ENCODE peak calls at places on chromosomes 2 and 18, in four cellular contexts. C is H1, F is IMR-90, H is mesenchymal stem cell. E is an unnamed sample.

GRCh38 chr2:191026377-191026776 is 12.4 kb upstream of the STAT1 start:
- DNase-seq in H (no peak), F (no peak), C (no peak), E (no peak)

GRCh38 chr2:120538691-120539420 is 192.9 kb downstream of the INHBB start:
- DNase-seq in F (no peak), C (no peak), H (no peak), E (no peak)

GRCh38 chr2:200054681-200055468 is 99.5 kb downstream of the MAIP1 start:
- DNase-seq in H (no peak), F (no peak), C (peak; percentile 59), E (peak; percentile 29)

GRCh38 chr18:8706545-8706980 is 1.2 kb downstream of the MTCL1 start:
- DNase-seq in H (no peak), F (peak; percentile 16), C (no peak), E (no peak)

GRCh38 chr2:84748339-84748738 is 132.5 kb downstream of the TRABD2A start:
- DNase-seq in F (no peak), C (no peak), H (no peak), E (no peak)

GRCh38 chr2:140178224-140178623 is 1398.0 kb upstream of the NXPH2 start:
- DNase-seq in H (no peak), C (no peak), F (no peak), E (no peak)

GRCh38 chr2:216918088-216918680 is 58.3 kb upstream of the TNP1 start:
- DNase-seq in C (no peak), F (peak; percentile 90), H (peak; percentile 41), E (no peak)

GRCh38 chr2:150639917-150640538 is 152.6 kb upstream of the RND3 start:
- DNase-seq in C (no peak), H (peak; percentile 49), F (peak; percentile 10), E (no peak)

GRCh38 chr2:134231965-134232340 is 21.9 kb upstream of the MGAT5 start:
- DNase-seq in H (peak; percentile 74), F (peak; percentile 83), C (no peak), E (no peak)

GRCh38 chr18:23059541-23060465 is 75.5 kb upstream of the CABLES1 start:
- DNase-seq in F (peak; percentile 26), H (no peak), C (no peak), E (no peak)

GRCh38 chr2:198100323-198100722 is 295.9 kb downstream of the PLCL1 start:
- DNase-seq in F (peak; percentile 6), H (no peak), C (no peak), E (no peak)

GRCh38 chr2:127637725-127638252 is 8.2 kb upstream of the GPR17 start:
- DNase-seq in C (peak; percentile 61), H (peak; percentile 82), F (peak; percentile 77), E (no peak)

GRCh38 chr2:136006658-136007057 is 21.2 kb upstream of the DARS1 start:
- DNase-seq in F (peak; percentile 43), H (peak; percentile 26), C (no peak), E (no peak)

GRCh38 chr18:23115683-23116096 is 19.6 kb upstream of the CABLES1 start:
- DNase-seq in C (no peak), H (peak; percentile 100), F (peak; percentile 100), E (no peak)

GRCh38 chr2:20282916-20283592 is 58.1 kb upstream of the SDC1 start:
- DNase-seq in H (no peak), C (no peak), F (peak; percentile 33), E (no peak)

GRCh38 chr2:151051584-151052220 is 210.0 kb downstream of the RBM43 start:
- DNase-seq in C (no peak), H (peak; percentile 67), F (peak; percentile 67), E (peak; percentile 23)

GRCh38 chr18:8329186-8329771 is 280.0 kb upstream of the RAB12 start:
- DNase-seq in H (peak; percentile 48), F (peak; percentile 86), C (no peak), E (no peak)

GRCh38 chr18:51266736-51267135 is 69.3 kb upstream of the MEX3C start:
- DNase-seq in F (no peak), H (peak; percentile 60), C (no peak), E (no peak)

GRCh38 chr2:174781996-174782395 is 17.7 kb upstream of the CHRNA1 start:
- DNase-seq in C (no peak), F (no peak), H (no peak), E (no peak)

GRCh38 chr2:165793779-165794519 is at the start of gene GALNT3:
- DNase-seq in H (peak; percentile 11), F (no peak), C (peak; percentile 67), E (peak; percentile 36)
- H3K14ac ChIP-seq in H (peak within 1 kb of the TSS; percentile 26), F (no peak within 1 kb of the TSS), C (no peak within 1 kb of the TSS), E (peak within 1 kb of the TSS; percentile 71)

DNA sequence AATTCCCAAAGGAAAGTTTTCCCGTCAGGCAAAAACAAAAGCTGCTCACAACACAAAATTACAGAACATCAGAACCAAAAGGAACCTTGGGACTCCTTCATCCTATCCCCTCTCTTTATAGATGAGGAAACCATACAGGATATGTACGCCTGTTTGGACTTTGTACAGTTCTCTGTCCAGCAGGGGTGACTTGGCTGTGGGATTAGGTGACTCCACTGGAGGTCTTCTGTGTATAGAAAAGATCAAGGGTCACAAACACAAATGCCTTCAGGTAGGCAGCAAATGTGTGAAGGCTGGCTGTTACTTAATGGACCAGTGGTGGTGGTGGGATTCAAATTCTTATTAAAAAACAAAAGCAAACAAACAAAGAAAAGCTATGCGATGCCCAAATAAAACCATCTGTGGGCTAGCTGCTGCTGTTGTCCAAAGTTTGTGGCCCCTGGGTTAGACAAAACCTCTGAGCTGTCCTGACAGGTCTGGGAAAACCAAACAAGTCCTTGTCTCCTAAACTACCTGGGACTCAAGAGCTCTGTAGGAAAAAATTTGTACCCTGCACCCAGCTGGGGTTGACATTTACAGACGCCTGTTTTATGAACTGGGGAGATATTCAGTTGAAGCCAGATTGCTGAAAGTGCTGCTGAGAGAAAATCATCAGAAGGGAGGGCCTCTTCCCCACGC is 1.3 kb upstream of the CEP68 start:
- DNase-seq in H (no peak), F (no peak), C (no peak), E (no peak)
- H3K4me3 ChIP-seq in H (peak overlapping the region; percentile 92), F (no peak overlapping the region), C (peak overlapping the region; percentile 74), E (no peak overlapping the region)

GRCh38 chr2:210226186-210226585 is 939 bp upstream of the ACADL start:
- DNase-seq in H (no peak), F (no peak), C (no peak), E (no peak)

GRCh38 chr2:210222607-210223006 is 2.6 kb downstream of the ACADL start:
- DNase-seq in F (no peak), H (no peak), C (no peak), E (no peak)

GRCh38 chr2:210227689-210228088 is 2.4 kb upstream of the ACADL start:
- DNase-seq in H (no peak), F (no peak), C (no peak), E (no peak)

GRCh38 chr2:210224660-210225460 is at the start of gene ACADL:
- DNase-seq in H (peak; percentile 17), C (no peak), F (no peak), E (peak; percentile 54)

DNA sequence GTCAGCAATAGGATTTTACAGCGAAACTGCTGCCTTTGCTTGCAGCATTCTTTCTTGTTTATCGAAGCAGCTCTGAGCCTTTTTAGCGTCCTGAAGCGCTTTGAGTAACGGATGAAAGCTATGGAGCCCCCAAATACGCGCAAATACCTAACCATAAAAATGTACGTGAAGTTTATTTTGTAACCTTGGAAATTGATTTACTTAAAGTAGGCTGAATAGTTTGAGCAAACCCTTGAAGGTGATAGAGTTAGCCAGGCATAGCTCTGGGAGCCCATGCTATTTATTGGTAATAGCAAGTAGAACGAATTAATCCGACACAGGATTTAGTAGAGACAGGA is 183 bp upstream of the ACADL start:
- DNase-seq in C (no peak), F (no peak), H (peak; percentile 13), E (no peak)
- H2BK15ac ChIP-seq in C (no peak overlapping the region), F (no peak overlapping the region), H (no peak overlapping the region), E (no peak overlapping the region)

DNA sequence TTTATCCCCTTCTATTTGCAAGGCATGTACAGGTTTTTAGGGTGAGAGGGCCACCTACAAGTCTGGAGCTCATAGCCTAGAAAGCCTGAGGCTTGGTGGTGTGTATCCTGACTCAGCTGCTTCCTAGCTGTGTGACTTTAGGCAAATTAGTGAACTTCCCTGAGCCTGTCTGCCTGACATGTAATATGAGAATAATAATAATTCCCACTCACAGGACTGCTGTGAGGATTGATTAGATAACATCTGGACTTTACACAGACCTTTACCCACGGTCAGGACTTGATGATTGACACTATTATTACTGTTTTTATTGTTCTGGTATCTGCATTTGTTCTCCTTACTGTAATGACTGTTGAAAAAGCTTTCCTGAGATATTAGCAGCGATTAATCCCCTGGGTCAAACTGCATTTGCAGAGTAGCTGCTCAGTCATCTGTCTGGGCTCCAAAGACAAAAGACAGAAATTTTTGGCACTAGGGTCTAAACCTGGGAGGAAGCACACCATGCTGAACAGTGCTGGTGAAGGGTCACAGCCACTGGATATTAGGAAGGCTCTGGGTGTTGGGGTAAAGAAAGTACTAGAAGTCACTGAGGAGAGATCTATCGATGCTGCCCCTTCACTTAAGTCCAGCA is 276.5 kb upstream of the FN1 start:
- DNase-seq in F (no peak), H (peak; percentile 32), C (no peak), E (no peak)
- H3K14ac ChIP-seq in F (peak overlapping the region; percentile 90), H (no peak overlapping the region), C (no peak overlapping the region), E (no peak overlapping the region)

DNA sequence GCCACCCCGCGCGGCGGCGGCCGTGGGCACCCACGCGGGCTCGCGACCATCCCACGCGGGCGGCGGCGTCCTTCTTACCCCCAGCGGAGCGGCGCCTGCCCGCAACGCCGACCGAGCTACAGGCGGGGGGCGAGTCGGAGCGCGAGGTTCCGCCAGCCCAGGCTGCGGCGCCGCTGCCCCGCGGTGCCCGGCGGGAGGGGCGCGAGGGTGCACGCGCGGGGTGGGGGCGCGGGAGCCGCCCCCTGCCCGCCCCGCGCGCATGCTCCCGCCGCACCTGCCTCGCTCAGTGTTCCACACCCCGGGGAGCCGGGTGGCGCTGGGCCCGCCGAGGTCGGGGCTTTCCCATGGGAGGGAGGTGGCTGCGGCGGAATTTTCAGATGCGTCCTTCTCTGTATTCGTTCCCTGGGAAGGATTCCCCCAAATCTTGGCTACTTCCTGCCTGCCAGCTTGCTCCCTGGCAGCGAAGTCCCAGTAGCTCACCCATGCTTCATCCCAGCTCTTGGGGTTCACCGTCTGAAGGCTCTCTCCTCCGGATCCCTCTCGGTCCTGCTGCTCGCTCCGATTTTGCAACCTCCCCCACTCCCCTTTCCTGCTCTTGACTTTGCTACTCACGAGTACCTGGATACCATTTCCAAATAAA is at the start of gene L3MBTL4:
- DNase-seq in F (no peak), C (no peak), H (no peak), E (no peak)
- H3K4me3 ChIP-seq in F (peak within 1 kb of the TSS; percentile 44), C (peak within 1 kb of the TSS; percentile 49), H (peak within 1 kb of the TSS; percentile 78), E (peak within 1 kb of the TSS; percentile 85)

E was measured in neuronal stem cell.